ENCODE peak calls at places on chromosome 1, in seven cellular contexts. One of them, this sample, is unnamed.

GRCh38 chr1:55854911-55855310 is 639.7 kb upstream of the USP24 start:
- DNase-seq in kidney: no peak
- DNase-seq in uterus: no peak
- DNase-seq in heart left ventricle: no peak
- DNase-seq in cardiac fibroblast: peak
- DNase-seq in thyroid gland: no peak
- DNase-seq in endothelial cell: no peak
- DNase-seq in this sample: no peak

GRCh38 chr1:6922096-6922931 is 137.1 kb downstream of the CAMTA1 start:
- DNase-seq in thyroid gland: no peak
- DNase-seq in cardiac fibroblast: peak
- DNase-seq in heart left ventricle: peak
- DNase-seq in endothelial cell: no peak
- DNase-seq in kidney: no peak
- DNase-seq in uterus: peak
- DNase-seq in this sample: no peak

GRCh38 chr1:5720936-5721335 is 271.3 kb downstream of the NPHP4 start:
- DNase-seq in kidney: no peak
- DNase-seq in heart left ventricle: no peak
- DNase-seq in uterus: no peak
- DNase-seq in thyroid gland: no peak
- DNase-seq in endothelial cell: no peak
- DNase-seq in cardiac fibroblast: no peak
- DNase-seq in this sample: no peak

GRCh38 chr1:197397899-197398298 is 129.8 kb downstream of the CRB1 start:
- DNase-seq in kidney: no peak
- DNase-seq in heart left ventricle: no peak
- DNase-seq in thyroid gland: no peak
- DNase-seq in cardiac fibroblast: no peak
- DNase-seq in endothelial cell: no peak
- DNase-seq in uterus: no peak
- DNase-seq in this sample: no peak

GRCh38 chr1:61271412-61271789 is 189.0 kb downstream of the NFIA start:
- DNase-seq in cardiac fibroblast: no peak
- DNase-seq in uterus: no peak
- DNase-seq in thyroid gland: no peak
- DNase-seq in heart left ventricle: no peak
- DNase-seq in kidney: no peak
- DNase-seq in endothelial cell: no peak
- DNase-seq in this sample: no peak

GRCh38 chr1:202852163-202852904 is 36.6 kb downstream of the RABIF start:
- DNase-seq in thyroid gland: no peak
- DNase-seq in kidney: no peak
- DNase-seq in endothelial cell: peak
- DNase-seq in heart left ventricle: no peak
- DNase-seq in cardiac fibroblast: peak
- DNase-seq in uterus: no peak
- DNase-seq in this sample: peak

GRCh38 chr1:180522204-180522497 is 19.8 kb upstream of the ACBD6 start:
- DNase-seq in thyroid gland: no peak
- DNase-seq in cardiac fibroblast: no peak
- DNase-seq in endothelial cell: no peak
- DNase-seq in kidney: no peak
- DNase-seq in heart left ventricle: no peak
- DNase-seq in uterus: no peak
- DNase-seq in this sample: no peak

GRCh38 chr1:196734460-196734859 is 40.2 kb upstream of the CFHR3 start:
- DNase-seq in kidney: no peak
- DNase-seq in endothelial cell: no peak
- DNase-seq in heart left ventricle: no peak
- DNase-seq in thyroid gland: no peak
- DNase-seq in uterus: no peak
- DNase-seq in cardiac fibroblast: no peak
- DNase-seq in this sample: no peak

GRCh38 chr1:179175011-179175934 is 54.2 kb downstream of the ABL2 start:
- DNase-seq in cardiac fibroblast: peak
- DNase-seq in kidney: no peak
- DNase-seq in heart left ventricle: peak
- DNase-seq in endothelial cell: no peak
- DNase-seq in thyroid gland: no peak
- DNase-seq in uterus: no peak
- DNase-seq in this sample: peak

GRCh38 chr1:53890522-53890941 is 935 bp upstream of the YIPF1 start:
- DNase-seq in heart left ventricle: no peak
- DNase-seq in kidney: no peak
- DNase-seq in cardiac fibroblast: no peak
- DNase-seq in uterus: no peak
- DNase-seq in thyroid gland: no peak
- DNase-seq in endothelial cell: no peak
- DNase-seq in this sample: no peak

GRCh38 chr1:209732725-209733124 is 23.1 kb upstream of the TRAF3IP3 start:
- DNase-seq in kidney: no peak
- DNase-seq in thyroid gland: no peak
- DNase-seq in endothelial cell: no peak
- DNase-seq in uterus: no peak
- DNase-seq in cardiac fibroblast: peak
- DNase-seq in heart left ventricle: no peak
- DNase-seq in this sample: no peak

GRCh38 chr1:237093706-237094105 is 51.7 kb downstream of the RYR2 start:
- DNase-seq in kidney: no peak
- DNase-seq in heart left ventricle: no peak
- DNase-seq in uterus: no peak
- DNase-seq in endothelial cell: no peak
- DNase-seq in cardiac fibroblast: no peak
- DNase-seq in thyroid gland: no peak
- DNase-seq in this sample: no peak

DNA sequence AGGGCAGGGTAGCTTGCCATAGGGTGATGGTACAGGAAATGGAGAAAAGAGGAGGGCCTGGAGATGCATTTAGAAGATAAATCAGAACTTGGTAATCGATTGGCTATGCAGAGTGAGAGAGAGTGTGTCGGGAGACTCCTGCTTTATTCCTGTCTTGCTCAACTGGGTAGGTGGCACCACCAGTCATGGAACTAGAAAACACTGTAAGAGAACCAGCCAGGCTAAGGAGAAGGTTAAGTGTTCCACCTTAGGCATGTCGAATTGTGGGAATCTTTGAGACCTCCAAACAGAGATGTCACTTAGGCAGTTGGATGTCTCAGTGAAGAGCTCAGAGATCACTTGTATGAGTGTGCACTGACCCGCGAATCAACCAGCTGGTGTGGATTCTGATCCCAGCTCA is 28.7 kb upstream of the RD3 start:
- DNase-seq in cardiac fibroblast: peak
- DNase-seq in thyroid gland: no peak
- DNase-seq in uterus: no peak
- DNase-seq in endothelial cell: no peak
- DNase-seq in heart left ventricle: no peak
- DNase-seq in kidney: no peak
- DNase-seq in this sample: no peak
- TF ChIP-seq CTCF in cardiac fibroblast: no peak
- TF ChIP-seq CTCF in thyroid gland: no peak
- TF ChIP-seq CTCF in uterus: no peak
- TF ChIP-seq CTCF in endothelial cell: no peak
- TF ChIP-seq CTCF in heart left ventricle: no peak
- TF ChIP-seq CTCF in kidney: no peak
- TF ChIP-seq CTCF in this sample: no peak

GRCh38 chr1:15272782-15273127 is 25.7 kb downstream of the FHAD1 start:
- DNase-seq in uterus: no peak
- DNase-seq in endothelial cell: no peak
- DNase-seq in heart left ventricle: no peak
- DNase-seq in cardiac fibroblast: no peak
- DNase-seq in kidney: no peak
- DNase-seq in thyroid gland: no peak
- DNase-seq in this sample: no peak
- TF ChIP-seq CTCF in uterus: no peak
- TF ChIP-seq CTCF in endothelial cell: no peak
- TF ChIP-seq CTCF in heart left ventricle: no peak
- TF ChIP-seq CTCF in cardiac fibroblast: no peak
- TF ChIP-seq CTCF in kidney: no peak
- TF ChIP-seq CTCF in thyroid gland: no peak
- TF ChIP-seq CTCF in this sample: no peak

DNA sequence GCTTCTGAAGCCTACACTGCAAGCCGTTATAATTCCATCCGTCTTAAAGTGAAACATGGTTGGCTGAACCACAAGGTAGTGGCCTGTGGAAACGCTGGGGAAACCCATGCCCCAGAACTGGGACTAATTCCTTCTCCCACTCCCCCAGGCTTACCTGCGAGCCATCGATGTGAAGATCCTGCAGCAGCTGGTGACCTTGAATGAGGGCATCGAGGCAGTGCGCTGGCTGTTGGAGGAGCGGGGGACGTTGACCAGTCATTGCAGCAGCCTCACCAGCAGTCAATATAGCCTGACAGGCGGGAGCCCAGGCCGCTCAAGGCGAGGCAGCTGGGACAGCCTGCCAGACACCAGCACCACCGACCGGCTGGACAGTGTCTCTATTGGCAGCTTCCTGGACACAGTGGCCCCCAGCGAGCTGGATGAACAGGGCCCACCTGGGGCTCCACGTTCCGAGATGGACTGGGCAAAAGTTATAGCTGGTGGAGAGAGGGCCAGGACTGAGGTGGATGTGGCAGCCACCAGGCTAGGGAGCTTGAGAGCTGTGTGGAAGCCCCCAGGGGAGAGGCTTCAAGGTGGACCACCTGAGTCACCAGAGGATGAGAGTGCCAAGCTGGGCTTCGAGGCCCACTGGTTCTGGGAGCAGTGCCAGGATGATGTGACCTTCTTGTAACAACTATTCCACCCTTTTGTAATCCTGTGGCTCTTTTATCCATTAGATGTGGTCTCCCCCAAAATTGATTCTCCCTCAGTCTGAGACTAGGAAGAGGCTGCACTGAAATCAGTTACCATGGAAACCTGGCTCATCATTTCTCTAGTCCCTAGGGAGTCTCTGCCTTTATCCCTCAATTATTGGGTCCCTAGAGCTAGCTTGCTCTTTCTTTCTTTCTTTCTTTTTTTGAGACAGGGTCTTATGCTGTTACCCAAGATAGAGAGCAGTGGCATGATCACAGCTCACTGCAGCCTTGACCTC is 16.7 kb downstream of the LURAP1 start:
- DNase-seq in endothelial cell: no peak
- DNase-seq in kidney: no peak
- DNase-seq in heart left ventricle: no peak
- DNase-seq in cardiac fibroblast: no peak
- DNase-seq in uterus: no peak
- DNase-seq in thyroid gland: peak
- DNase-seq in this sample: no peak
- TF ChIP-seq CTCF in endothelial cell: no peak
- TF ChIP-seq CTCF in kidney: no peak
- TF ChIP-seq CTCF in heart left ventricle: no peak
- TF ChIP-seq CTCF in cardiac fibroblast: no peak
- TF ChIP-seq CTCF in uterus: no peak
- TF ChIP-seq CTCF in thyroid gland: no peak
- TF ChIP-seq CTCF in this sample: no peak

DNA sequence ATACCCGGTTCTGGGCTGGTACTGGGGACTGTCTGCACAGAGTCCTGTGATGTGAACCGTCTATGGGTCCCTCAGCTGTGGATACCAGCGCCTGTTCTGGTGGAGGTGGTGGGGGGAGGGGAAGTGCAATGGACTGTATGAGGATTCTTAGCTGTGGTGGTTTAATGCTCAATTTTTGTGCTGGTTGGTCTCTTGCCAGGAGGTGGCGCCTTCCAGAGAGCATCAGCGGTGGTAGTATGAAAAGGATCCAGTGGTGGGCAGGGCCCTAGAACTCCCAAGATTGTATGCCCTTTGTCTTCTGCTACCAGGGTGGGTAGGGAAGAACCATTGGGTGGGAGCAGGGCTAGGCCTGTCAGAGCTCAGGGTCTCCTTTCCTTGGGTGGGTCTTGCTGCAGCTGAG is 89.4 kb upstream of the B3GALT2 start:
- DNase-seq in cardiac fibroblast: no peak
- DNase-seq in endothelial cell: peak
- DNase-seq in thyroid gland: no peak
- DNase-seq in kidney: no peak
- DNase-seq in heart left ventricle: no peak
- DNase-seq in uterus: no peak
- DNase-seq in this sample: no peak
- TF ChIP-seq CTCF in cardiac fibroblast: no peak
- TF ChIP-seq CTCF in endothelial cell: no peak
- TF ChIP-seq CTCF in thyroid gland: no peak
- TF ChIP-seq CTCF in kidney: no peak
- TF ChIP-seq CTCF in heart left ventricle: no peak
- TF ChIP-seq CTCF in uterus: no peak
- TF ChIP-seq CTCF in this sample: no peak

DNA sequence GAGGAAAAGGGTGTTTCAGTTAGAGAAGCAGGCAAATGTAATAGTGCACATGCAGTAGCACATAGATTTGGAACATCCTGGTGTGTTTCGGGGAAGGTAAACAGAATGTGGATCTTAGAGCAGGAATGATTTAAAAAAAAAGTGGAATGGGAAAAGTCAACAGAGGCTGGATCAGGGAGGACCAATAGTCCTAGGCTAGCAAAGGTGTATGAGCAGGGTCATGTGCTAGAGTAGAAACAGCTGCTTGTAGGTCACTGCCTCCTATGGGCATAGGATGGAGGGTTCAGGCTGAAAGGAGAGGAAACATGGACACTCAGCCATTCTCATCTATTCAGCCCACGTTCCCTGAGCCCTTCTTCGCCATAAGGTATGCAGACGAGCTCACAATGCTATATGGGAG is 3.7 kb upstream of the KPNA6 start:
- DNase-seq in uterus: no peak
- DNase-seq in endothelial cell: no peak
- DNase-seq in heart left ventricle: no peak
- DNase-seq in thyroid gland: no peak
- DNase-seq in kidney: no peak
- DNase-seq in cardiac fibroblast: no peak
- DNase-seq in this sample: no peak
- TF ChIP-seq CTCF in uterus: no peak
- TF ChIP-seq CTCF in endothelial cell: no peak
- TF ChIP-seq CTCF in heart left ventricle: no peak
- TF ChIP-seq CTCF in thyroid gland: no peak
- TF ChIP-seq CTCF in kidney: no peak
- TF ChIP-seq CTCF in cardiac fibroblast: no peak
- TF ChIP-seq CTCF in this sample: no peak

DNA sequence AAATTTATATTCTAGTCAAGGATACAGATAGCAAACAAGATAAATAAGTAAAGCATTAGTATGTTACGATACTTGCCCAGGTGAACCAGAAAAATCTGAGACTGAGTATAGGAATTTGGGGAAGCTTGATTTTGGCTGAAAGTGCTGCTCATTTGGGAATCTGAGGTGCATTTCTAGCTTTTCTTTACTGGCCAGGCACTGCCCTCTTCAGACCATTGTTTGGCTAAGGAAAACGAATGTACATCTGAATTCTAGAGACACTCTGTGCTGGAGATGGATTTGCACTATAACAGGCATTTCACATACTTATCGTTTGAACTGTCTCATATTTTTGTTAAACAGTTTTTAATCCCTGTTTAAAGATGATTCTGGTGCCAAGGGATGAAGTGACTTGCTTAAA is 23.4 kb downstream of the ARID1A start:
- DNase-seq in thyroid gland: no peak
- DNase-seq in kidney: no peak
- DNase-seq in heart left ventricle: no peak
- DNase-seq in endothelial cell: no peak
- DNase-seq in cardiac fibroblast: no peak
- DNase-seq in uterus: no peak
- DNase-seq in this sample: no peak
- TF ChIP-seq CTCF in thyroid gland: no peak
- TF ChIP-seq CTCF in kidney: no peak
- TF ChIP-seq CTCF in heart left ventricle: peak
- TF ChIP-seq CTCF in endothelial cell: no peak
- TF ChIP-seq CTCF in cardiac fibroblast: no peak
- TF ChIP-seq CTCF in uterus: no peak
- TF ChIP-seq CTCF in this sample: no peak